ENCODE peak calls at places on chromosomes 2 and 18, in six cellular contexts. One of them, this sample, is unnamed. For H3K4me1, the result is how much of the 10 kb centered on the place peaks cover.

GRCh38 chr2:54469484-54470053 is 13.4 kb downstream of the SPTBN1 start:
- DNase-seq in tibial artery: no peak
- DNase-seq in neural progenitor cell: no peak
- DNase-seq in transverse colon: no peak
- DNase-seq in gastrocnemius medialis: no peak
- DNase-seq in fibroblast of lung: no peak
- DNase-seq in this sample: no peak

GRCh38 chr2:190835303-190835930 is 45.2 kb upstream of the GLS start:
- DNase-seq in tibial artery: peak
- DNase-seq in neural progenitor cell: no peak
- DNase-seq in transverse colon: no peak
- DNase-seq in gastrocnemius medialis: no peak
- DNase-seq in fibroblast of lung: peak
- DNase-seq in this sample: peak

GRCh38 chr18:49234984-49235383 is 225.5 kb downstream of the DYM start:
- DNase-seq in tibial artery: no peak
- DNase-seq in neural progenitor cell: no peak
- DNase-seq in transverse colon: no peak
- DNase-seq in gastrocnemius medialis: no peak
- DNase-seq in fibroblast of lung: no peak
- DNase-seq in this sample: no peak

GRCh38 chr2:206423147-206423546 is 20.2 kb upstream of the ADAM23 start:
- DNase-seq in tibial artery: no peak
- DNase-seq in neural progenitor cell: peak
- DNase-seq in transverse colon: no peak
- DNase-seq in gastrocnemius medialis: no peak
- DNase-seq in fibroblast of lung: no peak
- DNase-seq in this sample: no peak

GRCh38 chr2:98703738-98704137 is 27.2 kb downstream of the MGAT4A start:
- DNase-seq in tibial artery: no peak
- DNase-seq in neural progenitor cell: no peak
- DNase-seq in transverse colon: no peak
- DNase-seq in gastrocnemius medialis: no peak
- DNase-seq in fibroblast of lung: no peak
- DNase-seq in this sample: no peak

GRCh38 chr18:50700245-50701165 is 119.3 kb downstream of the MRO start:
- DNase-seq in tibial artery: peak
- DNase-seq in neural progenitor cell: no peak
- DNase-seq in transverse colon: no peak
- DNase-seq in gastrocnemius medialis: no peak
- DNase-seq in fibroblast of lung: no peak
- DNase-seq in this sample: no peak

GRCh38 chr2:230631470-230631869 is 81.2 kb upstream of the CAB39 start:
- DNase-seq in tibial artery: no peak
- DNase-seq in neural progenitor cell: no peak
- DNase-seq in transverse colon: no peak
- DNase-seq in gastrocnemius medialis: no peak
- DNase-seq in fibroblast of lung: no peak
- DNase-seq in this sample: no peak

GRCh38 chr2:175167076-175167791 is 769 bp downstream of the ATF2 start:
- DNase-seq in tibial artery: peak
- DNase-seq in neural progenitor cell: no peak
- DNase-seq in transverse colon: peak
- DNase-seq in gastrocnemius medialis: no peak
- DNase-seq in fibroblast of lung: peak
- DNase-seq in this sample: peak

GRCh38 chr18:60894254-60894945 is 438.8 kb upstream of the CDH20 start:
- DNase-seq in tibial artery: no peak
- DNase-seq in neural progenitor cell: no peak
- DNase-seq in transverse colon: no peak
- DNase-seq in gastrocnemius medialis: no peak
- DNase-seq in fibroblast of lung: no peak
- DNase-seq in this sample: no peak

GRCh38 chr2:79511320-79511951 is 1.4 kb upstream of the CTNNA2 start:
- DNase-seq in tibial artery: no peak
- DNase-seq in neural progenitor cell: peak
- DNase-seq in transverse colon: peak
- DNase-seq in gastrocnemius medialis: no peak
- DNase-seq in fibroblast of lung: peak
- DNase-seq in this sample: no peak

GRCh38 chr2:120312861-120313694 is 32.9 kb upstream of the INHBB start:
- DNase-seq in tibial artery: peak
- DNase-seq in neural progenitor cell: peak
- DNase-seq in transverse colon: peak
- DNase-seq in gastrocnemius medialis: peak
- DNase-seq in fibroblast of lung: peak
- DNase-seq in this sample: peak

GRCh38 chr2:11592671-11593574 is 59.1 kb downstream of the GREB1 start:
- DNase-seq in tibial artery: no peak
- DNase-seq in neural progenitor cell: peak
- DNase-seq in transverse colon: no peak
- DNase-seq in gastrocnemius medialis: no peak
- DNase-seq in fibroblast of lung: no peak
- DNase-seq in this sample: no peak

GRCh38 chr18:79903071-79903635 is 48.3 kb downstream of the SLC66A2 start:
- DNase-seq in tibial artery: peak
- DNase-seq in neural progenitor cell: no peak
- DNase-seq in transverse colon: peak
- DNase-seq in gastrocnemius medialis: no peak
- DNase-seq in fibroblast of lung: no peak
- DNase-seq in this sample: peak

GRCh38 chr2:31853521-31853920 is 157.3 kb downstream of the MEMO1 start:
- DNase-seq in tibial artery: no peak
- DNase-seq in neural progenitor cell: no peak
- DNase-seq in transverse colon: no peak
- DNase-seq in gastrocnemius medialis: no peak
- DNase-seq in fibroblast of lung: no peak
- DNase-seq in this sample: no peak

GRCh38 chr2:145161656-145162055 is 641.7 kb upstream of the ZEB2 start:
- DNase-seq in tibial artery: no peak
- DNase-seq in neural progenitor cell: no peak
- DNase-seq in transverse colon: no peak
- DNase-seq in gastrocnemius medialis: no peak
- DNase-seq in fibroblast of lung: no peak
- DNase-seq in this sample: no peak

GRCh38 chr2:133956434-133956935 is 297.4 kb upstream of the MGAT5 start:
- DNase-seq in tibial artery: no peak
- DNase-seq in neural progenitor cell: no peak
- DNase-seq in transverse colon: no peak
- DNase-seq in gastrocnemius medialis: no peak
- DNase-seq in fibroblast of lung: no peak
- DNase-seq in this sample: no peak

GRCh38 chr2:233912799-233913423 is 4.3 kb upstream of the TRPM8 start:
- DNase-seq in tibial artery: no peak
- DNase-seq in neural progenitor cell: peak
- DNase-seq in transverse colon: no peak
- DNase-seq in gastrocnemius medialis: no peak
- DNase-seq in fibroblast of lung: peak
- DNase-seq in this sample: no peak

GRCh38 chr2:241739651-241740050 is 5.2 kb downstream of the D2HGDH start:
- DNase-seq in tibial artery: no peak
- DNase-seq in neural progenitor cell: no peak
- DNase-seq in transverse colon: no peak
- DNase-seq in gastrocnemius medialis: no peak
- DNase-seq in fibroblast of lung: peak
- DNase-seq in this sample: no peak

GRCh38 chr2:121160366-121160765 is 124.6 kb downstream of the TFCP2L1 start:
- DNase-seq in tibial artery: no peak
- DNase-seq in neural progenitor cell: no peak
- DNase-seq in transverse colon: no peak
- DNase-seq in gastrocnemius medialis: no peak
- DNase-seq in fibroblast of lung: no peak
- DNase-seq in this sample: no peak

GRCh38 chr18:46536215-46536874 is 120.7 kb downstream of the LOXHD1 start:
- DNase-seq in tibial artery: no peak
- DNase-seq in neural progenitor cell: no peak
- DNase-seq in transverse colon: no peak
- DNase-seq in gastrocnemius medialis: no peak
- DNase-seq in fibroblast of lung: no peak
- DNase-seq in this sample: no peak

GRCh38 chr18:9743200-9744016 is 35.3 kb downstream of the RAB31 start:
- DNase-seq in tibial artery: no peak
- DNase-seq in neural progenitor cell: no peak
- DNase-seq in transverse colon: no peak
- DNase-seq in gastrocnemius medialis: no peak
- DNase-seq in fibroblast of lung: peak
- DNase-seq in this sample: peak

GRCh38 chr18:12839526-12840196 is 44.4 kb downstream of the PTPN2 start:
- DNase-seq in tibial artery: no peak
- DNase-seq in neural progenitor cell: no peak
- DNase-seq in transverse colon: no peak
- DNase-seq in gastrocnemius medialis: no peak
- DNase-seq in fibroblast of lung: no peak
- DNase-seq in this sample: no peak

GRCh38 chr2:116696223-116696622 is 1118.3 kb upstream of the DDX18 start:
- DNase-seq in tibial artery: no peak
- DNase-seq in neural progenitor cell: peak
- DNase-seq in transverse colon: no peak
- DNase-seq in gastrocnemius medialis: no peak
- DNase-seq in fibroblast of lung: no peak
- DNase-seq in this sample: no peak

GRCh38 chr2:234679766-234680687 is 183.1 kb upstream of the ARL4C start:
- DNase-seq in tibial artery: peak
- DNase-seq in neural progenitor cell: no peak
- DNase-seq in transverse colon: peak
- DNase-seq in gastrocnemius medialis: peak
- DNase-seq in fibroblast of lung: peak
- DNase-seq in this sample: peak

GRCh38 chr2:95115418-95115817 is 6.2 kb downstream of the MRPS5 start:
- DNase-seq in tibial artery: no peak
- DNase-seq in neural progenitor cell: peak
- DNase-seq in transverse colon: peak
- DNase-seq in gastrocnemius medialis: peak
- DNase-seq in fibroblast of lung: peak
- DNase-seq in this sample: peak

GRCh38 chr2:118430510-118431187 is 342.4 kb downstream of the INSIG2 start:
- DNase-seq in tibial artery: no peak
- DNase-seq in neural progenitor cell: no peak
- DNase-seq in transverse colon: no peak
- DNase-seq in gastrocnemius medialis: no peak
- DNase-seq in fibroblast of lung: peak
- DNase-seq in this sample: no peak

GRCh38 chr2:20576598-20577115 is 74.2 kb downstream of the HS1BP3 start:
- DNase-seq in tibial artery: no peak
- DNase-seq in neural progenitor cell: no peak
- DNase-seq in transverse colon: no peak
- DNase-seq in gastrocnemius medialis: no peak
- DNase-seq in fibroblast of lung: no peak
- DNase-seq in this sample: no peak
- H3K4me1 ChIP-seq in tibial artery: under half
- H3K4me1 ChIP-seq in neural progenitor cell: under half
- H3K4me1 ChIP-seq in transverse colon: under half
- H3K4me1 ChIP-seq in gastrocnemius medialis: under half
- H3K4me1 ChIP-seq in fibroblast of lung: under half
- H3K4me1 ChIP-seq in this sample: under half

GRCh38 chr2:49067971-49068370 is 86.3 kb downstream of the FSHR start:
- DNase-seq in tibial artery: no peak
- DNase-seq in neural progenitor cell: no peak
- DNase-seq in transverse colon: no peak
- DNase-seq in gastrocnemius medialis: no peak
- DNase-seq in fibroblast of lung: no peak
- DNase-seq in this sample: no peak
- TF ChIP-seq CTCF in tibial artery: no peak
- TF ChIP-seq CTCF in neural progenitor cell: no peak
- TF ChIP-seq CTCF in transverse colon: no peak
- TF ChIP-seq CTCF in gastrocnemius medialis: no peak
- TF ChIP-seq CTCF in fibroblast of lung: no peak
- TF ChIP-seq CTCF in this sample: no peak

GRCh38 chr2:46717733-46718121 is 197.9 kb downstream of the MCFD2 start:
- DNase-seq in tibial artery: no peak
- DNase-seq in neural progenitor cell: peak
- DNase-seq in transverse colon: no peak
- DNase-seq in gastrocnemius medialis: no peak
- DNase-seq in fibroblast of lung: no peak
- DNase-seq in this sample: no peak

GRCh38 chr2:46718797-46719196 is 196.8 kb downstream of the MCFD2 start:
- DNase-seq in tibial artery: no peak
- DNase-seq in neural progenitor cell: no peak
- DNase-seq in transverse colon: no peak
- DNase-seq in gastrocnemius medialis: no peak
- DNase-seq in fibroblast of lung: no peak
- DNase-seq in this sample: no peak

GRCh38 chr2:46719499-46719898 is 196.1 kb downstream of the MCFD2 start:
- DNase-seq in tibial artery: no peak
- DNase-seq in neural progenitor cell: no peak
- DNase-seq in transverse colon: no peak
- DNase-seq in gastrocnemius medialis: no peak
- DNase-seq in fibroblast of lung: peak
- DNase-seq in this sample: no peak

GRCh38 chr2:46715541-46715940 is 200.1 kb downstream of the MCFD2 start:
- DNase-seq in tibial artery: no peak
- DNase-seq in neural progenitor cell: no peak
- DNase-seq in transverse colon: no peak
- DNase-seq in gastrocnemius medialis: no peak
- DNase-seq in fibroblast of lung: no peak
- DNase-seq in this sample: no peak

DNA sequence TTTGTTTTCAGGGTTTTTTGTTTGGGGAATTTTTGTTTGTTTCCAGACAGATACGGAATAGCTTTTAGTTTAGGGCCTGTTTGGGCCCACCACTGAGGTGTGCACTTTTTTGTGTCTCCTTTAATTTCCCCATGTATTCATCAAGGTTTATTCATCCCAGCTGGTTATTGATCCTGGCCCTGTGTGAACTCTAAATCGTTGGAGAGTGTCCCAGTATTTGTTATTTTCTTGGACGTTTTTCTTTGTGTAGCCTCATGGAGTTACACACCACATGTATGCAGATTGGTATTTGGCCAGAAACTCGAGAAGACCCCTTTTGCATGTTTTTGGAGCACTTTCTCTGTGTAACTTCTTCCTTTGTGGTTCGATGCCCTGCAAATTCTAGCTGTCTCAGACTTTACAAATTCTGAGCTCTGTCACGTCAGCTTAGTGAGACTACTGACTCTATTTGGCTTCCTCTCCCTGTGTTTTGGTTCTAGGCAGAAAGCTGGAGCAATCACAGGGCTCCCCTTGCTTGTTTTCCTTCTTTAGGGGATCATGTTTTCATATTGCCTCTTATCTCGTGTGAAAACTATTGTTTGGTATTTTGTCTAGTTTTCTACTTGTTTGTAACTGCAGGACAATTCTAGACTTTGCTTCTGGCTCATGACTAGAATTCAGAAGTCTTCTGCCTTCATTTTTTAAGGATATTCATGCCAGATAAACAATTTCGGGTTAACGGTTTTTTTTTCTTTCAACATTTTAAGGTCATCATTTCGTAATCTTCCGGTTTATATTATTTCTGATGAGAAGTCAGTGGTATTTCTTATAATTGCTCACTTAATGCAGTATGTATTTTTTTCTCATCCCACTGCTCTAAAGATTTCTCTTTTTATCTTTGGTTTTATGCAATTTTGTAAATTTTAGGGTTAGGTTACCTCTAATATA is 198.5 kb downstream of the MCFD2 start:
- DNase-seq in tibial artery: no peak
- DNase-seq in neural progenitor cell: no peak
- DNase-seq in transverse colon: no peak
- DNase-seq in gastrocnemius medialis: no peak
- DNase-seq in fibroblast of lung: peak
- DNase-seq in this sample: no peak
- H3K4me1 ChIP-seq in tibial artery: under half
- H3K4me1 ChIP-seq in neural progenitor cell: under half
- H3K4me1 ChIP-seq in transverse colon: half or more
- H3K4me1 ChIP-seq in gastrocnemius medialis: half or more
- H3K4me1 ChIP-seq in fibroblast of lung: under half
- H3K4me1 ChIP-seq in this sample: under half

GRCh38 chr2:240640939-240641338 is 15.7 kb downstream of the GPR35 start:
- DNase-seq in tibial artery: peak
- DNase-seq in neural progenitor cell: peak
- DNase-seq in transverse colon: peak
- DNase-seq in gastrocnemius medialis: no peak
- DNase-seq in fibroblast of lung: peak
- DNase-seq in this sample: no peak
- TF ChIP-seq CTCF in tibial artery: no peak
- TF ChIP-seq CTCF in neural progenitor cell: peak
- TF ChIP-seq CTCF in transverse colon: peak
- TF ChIP-seq CTCF in gastrocnemius medialis: no peak
- TF ChIP-seq CTCF in fibroblast of lung: peak
- TF ChIP-seq CTCF in this sample: no peak